ENCODE peak calls at places on chromosomes 4 and X, in six cellular contexts. N, G, Z, W, D and Q are unnamed samples.

GRCh38 chrX:129235903-129236302 is 287.4 kb downstream of the SMARCA1 start:
- DNase-seq in N (no peak), G (no peak), Z (no peak), W (no peak), D (no peak), Q (no peak)

GRCh38 chrX:22186165-22186564 is 86.5 kb upstream of the CBLL2 start:
- DNase-seq in N (no peak), G (no peak), Z (no peak), W (no peak), D (no peak), Q (no peak)

GRCh38 chrX:40971736-40972135 is 113.5 kb upstream of the USP9X start:
- DNase-seq in N (no peak), G (no peak), Z (peak; percentile 16), W (no peak), D (no peak), Q (no peak)

GRCh38 chr4:187124311-187124710 is 400.7 kb upstream of the FAT1 start:
- DNase-seq in N (no peak), G (no peak), Z (no peak), W (no peak), D (no peak), Q (no peak)

GRCh38 chr4:170090667-170091052 is 904 bp upstream of the AADAT start:
- DNase-seq in N (no peak), G (no peak), Z (peak; percentile 13), W (no peak), D (no peak), Q (no peak)

GRCh38 chrX:46912098-46912672 is at the start of gene JADE3:
- DNase-seq in N (peak; percentile 83), G (peak; percentile 85), Z (peak; percentile 56), W (peak; percentile 76), D (peak; percentile 68), Q (peak; percentile 57)

GRCh38 chr4:148790691-148791090 is 348.5 kb upstream of the NR3C2 start:
- DNase-seq in N (no peak), G (no peak), Z (peak; percentile 94), W (no peak), D (no peak), Q (no peak)

GRCh38 chr4:125254111-125254510 is 60.6 kb upstream of the FAT4 start:
- DNase-seq in N (no peak), G (no peak), Z (peak; percentile 84), W (no peak), D (no peak), Q (no peak)

GRCh38 chrX:53447441-53447840 is 13.3 kb upstream of the HSD17B10 start:
- DNase-seq in N (no peak), G (no peak), Z (no peak), W (no peak), D (no peak), Q (no peak)

GRCh38 chr4:139630991-139631390 is 34.6 kb upstream of the MGST2 start:
- DNase-seq in N (no peak), G (no peak), Z (no peak), W (no peak), D (no peak), Q (no peak)

GRCh38 chr4:19983072-19983471 is 268.6 kb upstream of the SLIT2 start:
- DNase-seq in N (no peak), G (no peak), Z (peak; percentile 99), W (no peak), D (no peak), Q (no peak)

GRCh38 chr4:144905286-144905685 is 192.7 kb downstream of the ANAPC10 start:
- DNase-seq in N (no peak), G (no peak), Z (no peak), W (no peak), D (no peak), Q (no peak)

GRCh38 chr4:38855466-38855865 is 1.2 kb downstream of the TLR6 start:
- DNase-seq in N (no peak), G (no peak), Z (no peak), W (no peak), D (no peak), Q (no peak)

GRCh38 chrX:132292753-132293152 is 73.5 kb upstream of the RAP2C start:
- DNase-seq in N (peak; percentile 18), G (no peak), Z (peak; percentile 57), W (peak; percentile 20), D (no peak), Q (no peak)

GRCh38 chr4:77950204-77950603 is 87.6 kb downstream of the MRPL1 start:
- DNase-seq in N (no peak), G (no peak), Z (no peak), W (no peak), D (no peak), Q (no peak)

GRCh38 chr4:37567781-37568180 is 118.4 kb downstream of the RELL1 start:
- DNase-seq in N (no peak), G (no peak), Z (peak; percentile 13), W (no peak), D (no peak), Q (no peak)

GRCh38 chr4:8379281-8379680 is 61.2 kb downstream of the ACOX3 start:
- DNase-seq in N (no peak), G (no peak), Z (no peak), W (no peak), D (peak; percentile 50), Q (no peak)

GRCh38 chr4:112361181-112361791 is 64.1 kb downstream of the ALPK1 start:
- DNase-seq in N (no peak), G (no peak), Z (peak; percentile 27), W (no peak), D (no peak), Q (no peak)

GRCh38 chr4:10737335-10737734 is 52.8 kb upstream of the CLNK start:
- DNase-seq in N (no peak), G (no peak), Z (peak; percentile 69), W (no peak), D (no peak), Q (no peak)

GRCh38 chr4:151436093-151436518 is 27.1 kb downstream of the FHIP1A start:
- DNase-seq in N (no peak), G (no peak), Z (peak; percentile 40), W (no peak), D (no peak), Q (no peak)

GRCh38 chr4:76087007-76087769 is 12.7 kb downstream of the ART3 start:
- DNase-seq in N (peak; percentile 66), G (no peak), Z (peak; percentile 61), W (no peak), D (no peak), Q (peak; percentile 49)

GRCh38 chr4:184473515-184474260 is 662 bp downstream of the IRF2 start:
- DNase-seq in N (peak; percentile 33), G (peak; percentile 92), Z (peak; percentile 32), W (peak; percentile 31), D (no peak), Q (peak; percentile 80)

GRCh38 chr4:184471872-184472539 is 2.3 kb downstream of the IRF2 start:
- DNase-seq in N (no peak), G (no peak), Z (peak; percentile 30), W (no peak), D (no peak), Q (peak; percentile 50)

GRCh38 chr4:184474261-184475095 is at the start of gene IRF2:
- DNase-seq in N (peak; percentile 96), G (peak; percentile 99), Z (peak; percentile 97), W (peak; percentile 97), D (peak; percentile 98), Q (peak; percentile 97)

GRCh38 chr4:184473265-184473514 is 1.2 kb downstream of the IRF2 start:
- DNase-seq in N (no peak), G (peak; percentile 90), Z (no peak), W (no peak), D (no peak), Q (no peak)

DNA sequence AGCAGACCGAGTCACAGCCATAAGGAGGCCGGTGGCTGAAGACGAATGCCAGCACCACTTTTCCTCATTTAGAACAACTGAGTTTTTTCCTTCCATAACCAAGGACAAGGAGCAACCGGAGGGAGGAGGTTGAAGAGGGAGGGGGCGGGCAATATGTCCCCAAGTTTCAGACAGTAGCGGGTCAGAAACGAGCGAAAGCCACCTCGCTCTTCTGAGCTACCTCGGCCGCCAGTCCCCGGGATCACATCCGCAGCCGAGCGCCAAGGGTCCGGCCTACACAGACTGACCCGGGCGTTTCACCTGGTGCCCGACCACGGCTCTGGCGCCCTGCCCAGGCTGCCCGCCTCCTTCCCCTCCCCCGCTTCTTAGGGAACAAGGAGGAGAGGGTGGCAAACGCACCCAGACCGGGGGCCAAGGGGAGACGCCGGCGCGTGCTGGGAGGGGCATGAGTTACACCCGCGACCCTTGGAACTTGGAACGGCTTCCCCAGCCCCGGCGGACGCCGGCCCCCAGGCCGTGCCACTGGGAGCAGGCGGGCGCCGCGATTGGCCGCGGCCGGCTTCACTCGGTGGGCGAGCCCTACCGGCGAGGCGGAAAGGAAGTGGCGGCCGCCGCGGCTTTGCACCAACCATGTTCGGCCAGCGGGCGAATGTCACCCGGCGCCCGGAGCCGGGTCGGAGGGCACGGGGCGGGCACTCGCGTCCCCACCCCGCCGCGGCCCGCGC is 1.6 kb downstream of the IRF2 start:
- DNase-seq in N (peak; percentile 83), G (peak; percentile 96), Z (peak; percentile 51), W (peak; percentile 65), D (peak; percentile 91), Q (peak; percentile 79)
- TF ChIP-seq POLR2A in N (no peak), G (peak; percentile 24), Z (peak; percentile 23), W (no peak), D (no peak), Q (peak; percentile 35)

DNA sequence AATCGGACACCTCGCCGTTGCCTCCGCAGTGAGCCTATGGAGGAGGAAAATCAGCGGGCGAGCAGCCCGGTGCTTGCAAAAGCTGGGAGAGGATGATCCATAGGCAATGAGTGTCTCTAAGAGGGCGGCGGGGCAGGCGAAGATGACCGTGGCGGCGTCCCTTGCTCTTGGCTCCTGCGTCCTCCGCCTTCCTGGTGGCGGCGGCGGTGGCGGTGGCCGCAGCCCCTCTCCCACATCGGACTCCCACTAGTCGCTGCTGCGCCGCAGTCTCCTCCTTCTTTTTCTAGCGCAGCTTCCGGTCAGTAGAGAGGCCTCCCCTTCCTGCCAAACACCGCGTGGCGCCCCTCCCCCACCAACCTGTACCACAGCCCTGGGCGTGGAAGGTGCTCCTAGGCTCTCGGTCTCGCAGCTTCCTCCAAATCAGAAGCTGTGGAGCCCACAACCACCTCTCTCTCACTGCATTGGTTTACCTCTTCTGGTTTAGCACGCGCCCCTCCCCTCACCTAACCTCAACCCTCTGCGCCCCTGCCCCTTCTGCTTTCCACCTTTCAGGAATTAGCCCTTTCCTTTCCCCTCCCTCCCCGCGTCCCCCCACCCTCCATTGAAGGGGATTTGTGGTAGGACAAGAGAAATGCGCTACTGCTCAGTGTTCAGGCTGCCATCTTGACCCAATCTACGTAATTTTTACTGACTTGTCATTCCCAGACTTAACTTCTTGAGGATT is at the start of gene SPIN3:
- DNase-seq in N (peak; percentile 90), G (peak; percentile 86), Z (peak; percentile 59), W (peak; percentile 83), D (peak; percentile 68), Q (peak; percentile 42)
- TF ChIP-seq POLR2A in N (no peak), G (no peak), Z (no peak), W (peak; percentile 13), D (no peak), Q (no peak)

GRCh38 chrX:154396948-154397887 is 959 bp upstream of the RPL10 start:
- DNase-seq in N (peak; percentile 55), G (peak; percentile 92), Z (peak; percentile 46), W (peak; percentile 78), D (peak; percentile 87), Q (peak; percentile 76)
- TF ChIP-seq POLR2A in N (no peak), G (no peak), Z (no peak), W (peak; percentile 53), D (no peak), Q (no peak)

DNA sequence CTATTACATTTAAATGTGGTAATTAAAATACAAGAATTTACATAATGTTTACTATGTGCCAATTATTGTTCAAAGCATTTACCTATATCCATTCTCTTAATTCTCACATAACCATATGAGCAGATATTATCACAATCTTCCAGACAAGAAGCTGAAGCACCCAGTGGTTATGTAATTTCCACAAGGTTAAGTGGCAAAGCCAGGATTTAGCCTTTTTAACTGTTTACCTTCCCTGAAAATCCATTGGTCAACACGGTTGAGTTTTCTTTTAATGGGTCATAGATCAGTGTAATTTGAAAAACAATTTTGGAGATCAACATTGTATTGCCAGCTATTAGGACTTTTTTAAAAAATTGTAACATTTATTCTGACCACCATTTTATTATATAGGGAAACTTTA is 11.4 kb downstream of the HSPA4L start:
- DNase-seq in N (no peak), G (no peak), Z (no peak), W (no peak), D (no peak), Q (no peak)
- TF ChIP-seq POLR2A in N (no peak), G (no peak), Z (no peak), W (no peak), D (no peak), Q (no peak)